ENCODE peak calls at places on chromosome 22, in seven cellular contexts. One of them, this sample, is unnamed.

GRCh38 chr22:23382796-23383195 is 197.3 kb downstream of the IGLL1 start:
- DNase-seq in mammary epithelial cell: no peak
- DNase-seq in AG10803: no peak
- DNase-seq in colonic mucosa: no peak
- DNase-seq in cardiac fibroblast: no peak
- DNase-seq in HCT116: no peak
- DNase-seq in choroid plexus epithelial cell: no peak
- DNase-seq in this sample: no peak

GRCh38 chr22:50015451-50016307 is 3.1 kb upstream of the IL17REL start:
- DNase-seq in mammary epithelial cell: no peak
- DNase-seq in AG10803: no peak
- DNase-seq in colonic mucosa: no peak
- DNase-seq in cardiac fibroblast: no peak
- DNase-seq in HCT116: no peak
- DNase-seq in choroid plexus epithelial cell: no peak
- DNase-seq in this sample: no peak

GRCh38 chr22:19974233-19974861 is 32.7 kb upstream of the TXNRD2 start:
- DNase-seq in mammary epithelial cell: no peak
- DNase-seq in AG10803: peak
- DNase-seq in colonic mucosa: peak
- DNase-seq in cardiac fibroblast: peak
- DNase-seq in HCT116: peak
- DNase-seq in choroid plexus epithelial cell: peak
- DNase-seq in this sample: no peak

GRCh38 chr22:17974703-17975372 is 49.5 kb downstream of the MICAL3 start:
- DNase-seq in mammary epithelial cell: no peak
- DNase-seq in AG10803: no peak
- DNase-seq in colonic mucosa: no peak
- DNase-seq in cardiac fibroblast: no peak
- DNase-seq in HCT116: no peak
- DNase-seq in choroid plexus epithelial cell: no peak
- DNase-seq in this sample: no peak

GRCh38 chr22:30668306-30668655 is 606 bp upstream of the DUSP18 start:
- DNase-seq in mammary epithelial cell: no peak
- DNase-seq in AG10803: no peak
- DNase-seq in colonic mucosa: no peak
- DNase-seq in cardiac fibroblast: no peak
- DNase-seq in HCT116: peak
- DNase-seq in choroid plexus epithelial cell: no peak
- DNase-seq in this sample: no peak

GRCh38 chr22:45259754-45260394 is 19.2 kb upstream of the KIAA0930 start:
- DNase-seq in mammary epithelial cell: no peak
- DNase-seq in AG10803: no peak
- DNase-seq in colonic mucosa: no peak
- DNase-seq in cardiac fibroblast: no peak
- DNase-seq in HCT116: no peak
- DNase-seq in choroid plexus epithelial cell: no peak
- DNase-seq in this sample: no peak

GRCh38 chr22:27747396-27748256 is 53.9 kb downstream of the MN1 start:
- DNase-seq in mammary epithelial cell: no peak
- DNase-seq in AG10803: peak
- DNase-seq in colonic mucosa: no peak
- DNase-seq in cardiac fibroblast: peak
- DNase-seq in HCT116: no peak
- DNase-seq in choroid plexus epithelial cell: no peak
- DNase-seq in this sample: no peak

GRCh38 chr22:47734511-47734910 is 972.1 kb downstream of the TBC1D22A start:
- DNase-seq in mammary epithelial cell: no peak
- DNase-seq in AG10803: no peak
- DNase-seq in colonic mucosa: no peak
- DNase-seq in cardiac fibroblast: no peak
- DNase-seq in HCT116: no peak
- DNase-seq in choroid plexus epithelial cell: no peak
- DNase-seq in this sample: no peak

GRCh38 chr22:46446799-46447198 is 90.6 kb downstream of the CELSR1 start:
- DNase-seq in mammary epithelial cell: no peak
- DNase-seq in AG10803: peak
- DNase-seq in colonic mucosa: no peak
- DNase-seq in cardiac fibroblast: peak
- DNase-seq in HCT116: no peak
- DNase-seq in choroid plexus epithelial cell: peak
- DNase-seq in this sample: no peak

GRCh38 chr22:20803696-20804324 is 29.9 kb downstream of the SERPIND1 start:
- DNase-seq in mammary epithelial cell: no peak
- DNase-seq in AG10803: peak
- DNase-seq in colonic mucosa: peak
- DNase-seq in cardiac fibroblast: peak
- DNase-seq in HCT116: peak
- DNase-seq in choroid plexus epithelial cell: peak
- DNase-seq in this sample: peak

GRCh38 chr22:49786976-49787843 is 40.5 kb downstream of the BRD1 start:
- DNase-seq in mammary epithelial cell: no peak
- DNase-seq in AG10803: no peak
- DNase-seq in colonic mucosa: no peak
- DNase-seq in cardiac fibroblast: no peak
- DNase-seq in HCT116: no peak
- DNase-seq in choroid plexus epithelial cell: no peak
- DNase-seq in this sample: no peak

GRCh38 chr22:47340851-47341436 is 578.5 kb downstream of the TBC1D22A start:
- DNase-seq in mammary epithelial cell: no peak
- DNase-seq in AG10803: no peak
- DNase-seq in colonic mucosa: no peak
- DNase-seq in cardiac fibroblast: peak
- DNase-seq in HCT116: no peak
- DNase-seq in choroid plexus epithelial cell: no peak
- DNase-seq in this sample: peak

GRCh38 chr22:19397729-19398094 is 33.8 kb downstream of the HIRA start:
- DNase-seq in mammary epithelial cell: no peak
- DNase-seq in AG10803: no peak
- DNase-seq in colonic mucosa: no peak
- DNase-seq in cardiac fibroblast: no peak
- DNase-seq in HCT116: no peak
- DNase-seq in choroid plexus epithelial cell: no peak
- DNase-seq in this sample: no peak

GRCh38 chr22:17368727-17369552 is at the start of gene CECR2:
- DNase-seq in mammary epithelial cell: no peak
- DNase-seq in AG10803: no peak
- DNase-seq in colonic mucosa: peak
- DNase-seq in cardiac fibroblast: peak
- DNase-seq in HCT116: peak
- DNase-seq in choroid plexus epithelial cell: peak
- DNase-seq in this sample: no peak

GRCh38 chr22:45101828-45102227 is 61.9 kb upstream of the NUP50 start:
- DNase-seq in mammary epithelial cell: peak
- DNase-seq in AG10803: peak
- DNase-seq in colonic mucosa: peak
- DNase-seq in cardiac fibroblast: peak
- DNase-seq in HCT116: no peak
- DNase-seq in choroid plexus epithelial cell: peak
- DNase-seq in this sample: peak

GRCh38 chr22:47826016-47826415 is 1063.6 kb downstream of the TBC1D22A start:
- DNase-seq in mammary epithelial cell: no peak
- DNase-seq in AG10803: no peak
- DNase-seq in colonic mucosa: no peak
- DNase-seq in cardiac fibroblast: no peak
- DNase-seq in HCT116: no peak
- DNase-seq in choroid plexus epithelial cell: no peak
- DNase-seq in this sample: no peak

GRCh38 chr22:24592846-24593809 is at the start of gene LRRC75B:
- DNase-seq in mammary epithelial cell: peak
- DNase-seq in AG10803: peak
- DNase-seq in colonic mucosa: peak
- DNase-seq in cardiac fibroblast: peak
- DNase-seq in HCT116: peak
- DNase-seq in choroid plexus epithelial cell: peak
- DNase-seq in this sample: peak

GRCh38 chr22:24289138-24289537 is 18.5 kb downstream of the SPECC1L start:
- DNase-seq in mammary epithelial cell: no peak
- DNase-seq in AG10803: peak
- DNase-seq in colonic mucosa: no peak
- DNase-seq in cardiac fibroblast: peak
- DNase-seq in HCT116: no peak
- DNase-seq in choroid plexus epithelial cell: peak
- DNase-seq in this sample: peak

GRCh38 chr22:48097723-48098122 is 1335.3 kb downstream of the TBC1D22A start:
- DNase-seq in mammary epithelial cell: no peak
- DNase-seq in AG10803: no peak
- DNase-seq in colonic mucosa: no peak
- DNase-seq in cardiac fibroblast: no peak
- DNase-seq in HCT116: no peak
- DNase-seq in choroid plexus epithelial cell: no peak
- DNase-seq in this sample: no peak

GRCh38 chr22:39900306-39901227 is at the start of gene GRAP2:
- DNase-seq in mammary epithelial cell: no peak
- DNase-seq in AG10803: no peak
- DNase-seq in colonic mucosa: no peak
- DNase-seq in cardiac fibroblast: no peak
- DNase-seq in HCT116: no peak
- DNase-seq in choroid plexus epithelial cell: no peak
- DNase-seq in this sample: no peak

GRCh38 chr22:45164217-45165123 is 745 bp downstream of the NUP50 start:
- DNase-seq in mammary epithelial cell: peak
- DNase-seq in AG10803: no peak
- DNase-seq in colonic mucosa: peak
- DNase-seq in cardiac fibroblast: peak
- DNase-seq in HCT116: no peak
- DNase-seq in choroid plexus epithelial cell: peak
- DNase-seq in this sample: no peak

GRCh38 chr22:46830001-46830715 is 67.7 kb downstream of the TBC1D22A start:
- DNase-seq in mammary epithelial cell: peak
- DNase-seq in AG10803: peak
- DNase-seq in colonic mucosa: no peak
- DNase-seq in cardiac fibroblast: peak
- DNase-seq in HCT116: no peak
- DNase-seq in choroid plexus epithelial cell: peak
- DNase-seq in this sample: peak

GRCh38 chr22:49294656-49295464 is 532.8 kb downstream of the BRD1 start:
- DNase-seq in mammary epithelial cell: no peak
- DNase-seq in AG10803: no peak
- DNase-seq in colonic mucosa: no peak
- DNase-seq in cardiac fibroblast: no peak
- DNase-seq in HCT116: no peak
- DNase-seq in choroid plexus epithelial cell: no peak
- DNase-seq in this sample: no peak

GRCh38 chr22:43537019-43537585 is 125.3 kb downstream of the MPPED1 start:
- DNase-seq in mammary epithelial cell: no peak
- DNase-seq in AG10803: no peak
- DNase-seq in colonic mucosa: no peak
- DNase-seq in cardiac fibroblast: no peak
- DNase-seq in HCT116: no peak
- DNase-seq in choroid plexus epithelial cell: no peak
- DNase-seq in this sample: no peak
- TF ChIP-seq CTCF in mammary epithelial cell: peak
- TF ChIP-seq CTCF in AG10803: no peak
- TF ChIP-seq CTCF in colonic mucosa: no peak
- TF ChIP-seq CTCF in cardiac fibroblast: no peak
- TF ChIP-seq CTCF in HCT116: no peak
- TF ChIP-seq CTCF in choroid plexus epithelial cell: no peak
- TF ChIP-seq CTCF in this sample: no peak

GRCh38 chr22:42324566-42324965 is 54.1 kb upstream of the TCF20 start:
- DNase-seq in mammary epithelial cell: no peak
- DNase-seq in AG10803: no peak
- DNase-seq in colonic mucosa: no peak
- DNase-seq in cardiac fibroblast: no peak
- DNase-seq in HCT116: no peak
- DNase-seq in choroid plexus epithelial cell: no peak
- DNase-seq in this sample: no peak
- H3K4me3 ChIP-seq in mammary epithelial cell: no peak
- H3K4me3 ChIP-seq in AG10803: no peak
- H3K4me3 ChIP-seq in colonic mucosa: no peak
- H3K4me3 ChIP-seq in cardiac fibroblast: no peak
- H3K4me3 ChIP-seq in HCT116: no peak
- H3K4me3 ChIP-seq in choroid plexus epithelial cell: no peak
- H3K4me3 ChIP-seq in this sample: no peak

GRCh38 chr22:26463688-26464087 is 19.9 kb downstream of the HPS4 start:
- DNase-seq in mammary epithelial cell: no peak
- DNase-seq in AG10803: no peak
- DNase-seq in colonic mucosa: no peak
- DNase-seq in cardiac fibroblast: no peak
- DNase-seq in HCT116: no peak
- DNase-seq in choroid plexus epithelial cell: no peak
- DNase-seq in this sample: no peak

GRCh38 chr22:26462971-26463661 is 20.5 kb downstream of the HPS4 start:
- DNase-seq in mammary epithelial cell: no peak
- DNase-seq in AG10803: no peak
- DNase-seq in colonic mucosa: no peak
- DNase-seq in cardiac fibroblast: peak
- DNase-seq in HCT116: no peak
- DNase-seq in choroid plexus epithelial cell: peak
- DNase-seq in this sample: peak

GRCh38 chr22:26462051-26462450 is 21.5 kb downstream of the HPS4 start:
- DNase-seq in mammary epithelial cell: no peak
- DNase-seq in AG10803: no peak
- DNase-seq in colonic mucosa: no peak
- DNase-seq in cardiac fibroblast: no peak
- DNase-seq in HCT116: no peak
- DNase-seq in choroid plexus epithelial cell: no peak
- DNase-seq in this sample: no peak

GRCh38 chr22:26466196-26466595 is 17.4 kb downstream of the HPS4 start:
- DNase-seq in mammary epithelial cell: no peak
- DNase-seq in AG10803: peak
- DNase-seq in colonic mucosa: no peak
- DNase-seq in cardiac fibroblast: no peak
- DNase-seq in HCT116: no peak
- DNase-seq in choroid plexus epithelial cell: no peak
- DNase-seq in this sample: peak

GRCh38 chr22:26464312-26464711 is 19.3 kb downstream of the HPS4 start:
- DNase-seq in mammary epithelial cell: no peak
- DNase-seq in AG10803: peak
- DNase-seq in colonic mucosa: no peak
- DNase-seq in cardiac fibroblast: peak
- DNase-seq in HCT116: no peak
- DNase-seq in choroid plexus epithelial cell: no peak
- DNase-seq in this sample: peak
- TF ChIP-seq CTCF in mammary epithelial cell: no peak
- TF ChIP-seq CTCF in AG10803: no peak
- TF ChIP-seq CTCF in colonic mucosa: no peak
- TF ChIP-seq CTCF in cardiac fibroblast: no peak
- TF ChIP-seq CTCF in HCT116: no peak
- TF ChIP-seq CTCF in choroid plexus epithelial cell: no peak
- TF ChIP-seq CTCF in this sample: no peak

DNA sequence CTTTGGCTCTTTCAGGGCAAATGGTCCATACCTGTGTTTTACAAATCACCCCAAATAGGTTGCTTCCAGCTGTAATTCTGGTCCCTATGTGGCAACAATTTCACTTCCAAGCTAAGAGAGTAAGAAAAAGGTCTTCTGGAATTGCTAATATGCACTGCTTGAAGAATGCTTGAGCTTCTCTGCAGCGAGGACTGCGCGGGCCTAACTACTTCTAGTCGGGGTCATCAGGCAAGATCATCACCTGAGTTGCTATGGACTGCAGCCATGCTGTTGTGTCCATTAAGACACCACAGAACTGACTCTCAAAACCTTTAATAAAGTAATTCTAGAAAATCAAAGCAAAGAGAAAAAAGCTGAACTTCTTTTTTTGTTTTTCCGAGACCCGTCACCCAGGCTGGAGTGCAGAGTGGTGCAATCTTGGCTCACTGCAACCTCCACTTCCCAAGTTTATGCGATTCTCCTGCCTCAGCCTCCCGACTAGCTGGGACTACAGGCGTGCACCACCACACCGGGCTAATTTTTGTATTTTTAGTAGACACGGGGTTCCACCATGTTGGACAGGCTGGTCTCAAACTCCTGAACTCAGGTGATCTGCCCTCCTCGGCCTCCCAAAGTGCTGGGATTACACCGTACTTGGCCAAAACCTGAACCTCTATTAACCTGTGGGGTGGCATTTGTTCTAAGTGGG is 2.2 kb downstream of the JOSD1 start:
- DNase-seq in mammary epithelial cell: no peak
- DNase-seq in AG10803: no peak
- DNase-seq in colonic mucosa: no peak
- DNase-seq in cardiac fibroblast: no peak
- DNase-seq in HCT116: no peak
- DNase-seq in choroid plexus epithelial cell: no peak
- DNase-seq in this sample: no peak
- H3K4me3 ChIP-seq in mammary epithelial cell: peak
- H3K4me3 ChIP-seq in AG10803: peak
- H3K4me3 ChIP-seq in colonic mucosa: peak
- H3K4me3 ChIP-seq in cardiac fibroblast: peak
- H3K4me3 ChIP-seq in HCT116: no peak
- H3K4me3 ChIP-seq in choroid plexus epithelial cell: peak
- H3K4me3 ChIP-seq in this sample: peak

This sample was measured in foreskin fibroblast.